ENCODE peak calls at places on chromosomes 6 and 20, in ten cellular contexts. I is uterus; V is lung; F is cardiac muscle cell; K is CD8-positive, alpha-beta memory T cell; Y is left lung; S is CD8-positive, alpha-beta T cell; G is AG04450; Z is CD4-positive, alpha-beta memory T cell; O is neuronal stem cell. L is an unnamed sample.

GRCh38 chr6:153210083-153210482 is 79.0 kb upstream of the RGS17 start:
- DNase-seq in K (no peak), F (peak; percentile 74), S (no peak), O (no peak), Y (no peak), G (peak; percentile 1), I (no peak), V (no peak), Z (no peak), L (no peak)

GRCh38 chr6:124964764-124965105 is 2.5 kb downstream of the RNF217 start:
- DNase-seq in G (no peak), S (no peak), Y (no peak), I (no peak), F (no peak), V (no peak), O (no peak), Z (no peak), K (no peak), L (no peak)

GRCh38 chr6:138246650-138247440 is 28.6 kb upstream of the PBOV1 start:
- DNase-seq in K (no peak), I (no peak), F (no peak), Z (no peak), O (no peak), G (no peak), Y (no peak), V (no peak), S (no peak), L (no peak)

GRCh38 chr6:105373481-105373880 is 29.4 kb downstream of the PREP start:
- DNase-seq in I (no peak), V (no peak), Y (no peak), S (no peak), Z (no peak), G (no peak), F (no peak), K (no peak), O (no peak), L (no peak)

GRCh38 chr6:169266746-169267629 is 13.3 kb upstream of the THBS2 start:
- DNase-seq in K (no peak), Y (no peak), F (no peak), Z (no peak), S (no peak), G (no peak), O (no peak), V (no peak), I (no peak), L (no peak)

GRCh38 chr6:164291224-164291623 is 876.7 kb downstream of the QKI start:
- DNase-seq in O (no peak), Y (no peak), S (no peak), I (no peak), G (no peak), Z (no peak), K (no peak), V (no peak), F (no peak), L (no peak)

GRCh38 chr20:10868299-10868698 is 194.5 kb upstream of the JAG1 start:
- DNase-seq in K (no peak), F (no peak), Y (no peak), S (no peak), I (no peak), Z (no peak), V (no peak), G (no peak), O (no peak), L (peak; percentile 49)

GRCh38 chr20:11483697-11484096 is 434.0 kb upstream of the BTBD3 start:
- DNase-seq in Y (no peak), G (no peak), S (no peak), I (no peak), K (no peak), Z (no peak), V (no peak), F (no peak), O (no peak), L (no peak)

GRCh38 chr6:149185799-149186357 is 131.6 kb upstream of the TAB2 start:
- DNase-seq in O (no peak), Y (no peak), F (no peak), G (no peak), S (no peak), I (no peak), V (no peak), Z (no peak), K (no peak), L (no peak)

GRCh38 chr6:147614501-147614900 is 106.0 kb downstream of the SAMD5 start:
- DNase-seq in I (no peak), G (no peak), V (no peak), Y (no peak), F (no peak), K (no peak), Z (no peak), S (no peak), O (no peak), L (no peak)

GRCh38 chr6:100948381-100949133 is 67.4 kb upstream of the ASCC3 start:
- DNase-seq in V (no peak), S (no peak), Z (no peak), G (no peak), O (no peak), Y (no peak), I (no peak), K (no peak), F (peak; percentile 52), L (no peak)

GRCh38 chr20:32431457-32431856 is 73.3 kb downstream of the ASXL1 start:
- DNase-seq in S (no peak), F (no peak), Z (no peak), K (no peak), V (no peak), O (no peak), I (no peak), Y (no peak), G (no peak), L (no peak)

GRCh38 chr6:129744201-129744879 is 34.4 kb upstream of the ARHGAP18 start:
- DNase-seq in V (no peak), Y (no peak), G (peak; percentile 73), Z (no peak), S (no peak), F (peak; percentile 82), K (no peak), O (no peak), I (peak; percentile 51), L (no peak)

GRCh38 chr6:50850223-50850751 is 31.6 kb downstream of the TFAP2B start:
- DNase-seq in O (no peak), S (no peak), K (no peak), V (no peak), Z (no peak), G (no peak), I (no peak), Y (no peak), F (no peak), L (peak; percentile 61)

GRCh38 chr6:50847890-50848594 is 29.4 kb downstream of the TFAP2B start:
- DNase-seq in Y (no peak), K (no peak), F (no peak), O (no peak), Z (no peak), V (no peak), S (no peak), I (no peak), G (no peak), L (no peak)

GRCh38 chr6:50849781-50850180 is 31.1 kb downstream of the TFAP2B start:
- DNase-seq in G (no peak), F (no peak), S (no peak), I (no peak), Y (no peak), Z (no peak), K (no peak), V (no peak), O (no peak), L (no peak)

GRCh38 chr6:50850860-50851259 is 32.2 kb downstream of the TFAP2B start:
- DNase-seq in O (no peak), K (no peak), I (no peak), F (no peak), V (no peak), G (no peak), Y (no peak), S (no peak), Z (no peak), L (no peak)

GRCh38 chr6:50849016-50849748 is 30.5 kb downstream of the TFAP2B start:
- DNase-seq in K (no peak), Y (no peak), Z (no peak), G (no peak), F (no peak), S (no peak), I (no peak), O (no peak), V (no peak), L (no peak)
- H3K27me3 ChIP-seq in K (no peaks in the 10 kb centered on the region), Y (peaks cover 81% of the 10 kb centered on the region), Z (peaks cover 15% of the 10 kb centered on the region), G (peaks cover 17% of the 10 kb centered on the region), F (peaks cover 100% of the 10 kb centered on the region), S (peaks cover 24% of the 10 kb centered on the region), I (no peaks in the 10 kb centered on the region), O (peaks cover 85% of the 10 kb centered on the region), V (peaks cover 21% of the 10 kb centered on the region), L (peaks cover 9% of the 10 kb centered on the region)

GRCh38 chr20:62585571-62585970 is 56.7 kb upstream of the SLCO4A1 start:
- DNase-seq in I (no peak), V (no peak), S (no peak), Y (no peak), G (no peak), O (no peak), F (no peak), K (no peak), Z (no peak), L (no peak)
- H3K27me3 ChIP-seq in I (no peaks in the 10 kb centered on the region), V (peaks cover 6% of the 10 kb centered on the region), S (no peaks in the 10 kb centered on the region), Y (peaks cover 22% of the 10 kb centered on the region), G (peaks cover 23% of the 10 kb centered on the region), O (peaks cover 66% of the 10 kb centered on the region), F (no peaks in the 10 kb centered on the region), K (peaks cover 7% of the 10 kb centered on the region), Z (no peaks in the 10 kb centered on the region), L (no peaks in the 10 kb centered on the region)

DNA sequence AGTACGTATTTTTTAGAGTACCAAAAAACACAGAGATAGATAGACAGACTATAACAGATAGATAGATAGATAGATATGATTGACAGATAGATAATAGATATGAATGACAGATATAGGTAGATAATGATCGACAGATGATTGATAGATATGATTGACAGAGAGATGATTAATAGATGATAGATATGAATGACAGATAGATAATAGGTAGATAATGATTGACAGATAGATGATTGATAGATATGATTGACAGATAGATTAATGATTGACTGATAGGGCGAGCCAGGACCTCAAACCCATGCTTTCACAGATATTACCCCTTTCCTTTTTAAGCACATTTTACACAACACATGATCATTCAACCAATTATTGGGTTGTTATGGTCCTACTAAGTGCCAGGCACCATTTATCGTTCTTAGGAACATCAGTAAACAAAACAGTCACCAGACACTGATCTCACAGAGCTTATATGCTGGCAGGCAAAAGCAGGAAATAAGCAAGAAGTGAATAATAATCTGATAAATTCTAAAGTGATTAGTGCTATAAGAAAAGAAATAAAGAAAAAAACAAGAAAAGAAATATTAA is 11.6 kb downstream of the MAFB start:
- DNase-seq in G (no peak), K (no peak), O (no peak), F (no peak), S (no peak), Y (no peak), I (no peak), V (no peak), Z (no peak), L (no peak)
- H3K27me3 ChIP-seq in G (peaks cover 25% of the 10 kb centered on the region), K (no peaks in the 10 kb centered on the region), O (peaks cover 56% of the 10 kb centered on the region), F (peaks cover 85% of the 10 kb centered on the region), S (peaks cover 10% of the 10 kb centered on the region), Y (no peaks in the 10 kb centered on the region), I (no peaks in the 10 kb centered on the region), V (no peaks in the 10 kb centered on the region), Z (peaks cover 19% of the 10 kb centered on the region), L (no peaks in the 10 kb centered on the region)

DNA sequence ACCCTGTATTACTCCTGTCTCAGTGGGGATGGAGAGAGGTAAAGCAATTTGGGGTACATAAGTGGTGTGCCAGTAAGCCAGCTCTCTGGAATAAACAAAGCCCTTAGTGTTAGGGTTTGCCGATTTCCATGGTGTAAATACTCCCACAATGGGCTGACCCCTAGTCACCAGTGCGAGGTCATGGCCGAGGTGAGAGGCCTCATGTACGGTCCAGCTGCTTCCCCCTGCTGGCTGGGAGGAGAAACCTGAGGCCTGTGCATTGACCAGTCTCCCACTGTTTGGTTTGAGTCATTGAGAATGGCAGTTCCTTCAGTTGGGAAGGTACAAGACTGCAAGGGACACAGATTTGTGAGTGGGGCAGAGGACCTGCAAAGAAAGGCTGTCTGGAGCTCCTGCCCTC is 382.0 kb downstream of the CDH26 start:
- DNase-seq in F (no peak), Z (no peak), V (no peak), G (no peak), K (no peak), O (no peak), S (no peak), I (no peak), Y (no peak), L (no peak)
- H3K27me3 ChIP-seq in F (no peaks in the 10 kb centered on the region), Z (no peaks in the 10 kb centered on the region), V (no peaks in the 10 kb centered on the region), G (no peaks in the 10 kb centered on the region), K (no peaks in the 10 kb centered on the region), O (no peaks in the 10 kb centered on the region), S (no peaks in the 10 kb centered on the region), I (no peaks in the 10 kb centered on the region), Y (no peaks in the 10 kb centered on the region), L (no peaks in the 10 kb centered on the region)

L was measured in pancreas.